ENCODE peak calls at places on chromosomes 13 and 19, in five cellular contexts. One of them, this sample, is unnamed. For H3K4me1, the result is how much of the 10 kb centered on the place peaks cover.

GRCh38 chr13:46775385-46776065 is 21.4 kb downstream of the ESD start:
- DNase-seq in IMR-90: no peak
- DNase-seq in pancreas: no peak
- DNase-seq in Peyer's patch: no peak
- DNase-seq in uterus: no peak
- DNase-seq in this sample: no peak

GRCh38 chr13:23159205-23159586 is 21.6 kb upstream of the SGCG start:
- DNase-seq in Peyer's patch: no peak
- DNase-seq in IMR-90: peak
- DNase-seq in uterus: no peak
- DNase-seq in pancreas: no peak
- DNase-seq in this sample: peak

GRCh38 chr19:45553464-45553863 is 31.1 kb downstream of the OPA3 start:
- DNase-seq in pancreas: peak
- DNase-seq in Peyer's patch: peak
- DNase-seq in uterus: no peak
- DNase-seq in IMR-90: no peak
- DNase-seq in this sample: no peak

GRCh38 chr19:50759886-50760285 is 10.4 kb upstream of the GPR32 start:
- DNase-seq in pancreas: no peak
- DNase-seq in Peyer's patch: no peak
- DNase-seq in IMR-90: peak
- DNase-seq in uterus: no peak
- DNase-seq in this sample: no peak

GRCh38 chr13:18921063-18921462 is 260.6 kb downstream of the TUBA3C start:
- DNase-seq in uterus: no peak
- DNase-seq in IMR-90: no peak
- DNase-seq in pancreas: no peak
- DNase-seq in Peyer's patch: no peak
- DNase-seq in this sample: no peak

GRCh38 chr13:54387607-54388006 is 1359.0 kb downstream of the OLFM4 start:
- DNase-seq in pancreas: no peak
- DNase-seq in Peyer's patch: no peak
- DNase-seq in uterus: no peak
- DNase-seq in IMR-90: no peak
- DNase-seq in this sample: no peak

GRCh38 chr13:112454648-112455334 is 78.6 kb downstream of the SPACA7 start:
- DNase-seq in pancreas: no peak
- DNase-seq in uterus: no peak
- DNase-seq in IMR-90: no peak
- DNase-seq in Peyer's patch: no peak
- DNase-seq in this sample: no peak

GRCh38 chr13:79966502-79966901 is 374.4 kb downstream of the SPRY2 start:
- DNase-seq in pancreas: no peak
- DNase-seq in uterus: no peak
- DNase-seq in Peyer's patch: no peak
- DNase-seq in IMR-90: no peak
- DNase-seq in this sample: no peak

GRCh38 chr19:7255631-7256030 is 38.6 kb downstream of the INSR start:
- DNase-seq in Peyer's patch: no peak
- DNase-seq in IMR-90: no peak
- DNase-seq in pancreas: no peak
- DNase-seq in uterus: no peak
- DNase-seq in this sample: no peak

GRCh38 chr13:105670179-105671015 is 865.1 kb downstream of the EFNB2 start:
- DNase-seq in pancreas: no peak
- DNase-seq in Peyer's patch: no peak
- DNase-seq in IMR-90: no peak
- DNase-seq in uterus: no peak
- DNase-seq in this sample: no peak

GRCh38 chr13:112962911-112963625 is 5.9 kb upstream of the MCF2L start:
- DNase-seq in Peyer's patch: no peak
- DNase-seq in uterus: no peak
- DNase-seq in IMR-90: no peak
- DNase-seq in pancreas: no peak
- DNase-seq in this sample: no peak

GRCh38 chr19:13014101-13014920 is 19.0 kb downstream of the NFIX start:
- DNase-seq in IMR-90: no peak
- DNase-seq in uterus: peak
- DNase-seq in pancreas: no peak
- DNase-seq in Peyer's patch: peak
- DNase-seq in this sample: no peak

GRCh38 chr13:62357887-62358645 is 942.4 kb upstream of the PCDH20 start:
- DNase-seq in Peyer's patch: no peak
- DNase-seq in IMR-90: peak
- DNase-seq in uterus: no peak
- DNase-seq in pancreas: peak
- DNase-seq in this sample: no peak

GRCh38 chr19:48218964-48219363 is 36.7 kb downstream of the CARD8 start:
- DNase-seq in pancreas: no peak
- DNase-seq in uterus: no peak
- DNase-seq in Peyer's patch: no peak
- DNase-seq in IMR-90: peak
- DNase-seq in this sample: no peak

GRCh38 chr19:3357731-3358391 is 8.5 kb upstream of the NFIC start:
- DNase-seq in IMR-90: no peak
- DNase-seq in pancreas: no peak
- DNase-seq in Peyer's patch: no peak
- DNase-seq in uterus: no peak
- DNase-seq in this sample: no peak

GRCh38 chr19:58330458-58330857 is 3.7 kb downstream of the ZSCAN22 start:
- DNase-seq in Peyer's patch: peak
- DNase-seq in IMR-90: peak
- DNase-seq in uterus: no peak
- DNase-seq in pancreas: no peak
- DNase-seq in this sample: no peak

GRCh38 chr19:28883241-28883693 is 329.7 kb downstream of the UQCRFS1 start:
- DNase-seq in IMR-90: peak
- DNase-seq in uterus: no peak
- DNase-seq in pancreas: no peak
- DNase-seq in Peyer's patch: no peak
- DNase-seq in this sample: peak

GRCh38 chr19:51107406-51108065 is 673 bp downstream of the CTU1 start:
- DNase-seq in Peyer's patch: peak
- DNase-seq in uterus: no peak
- DNase-seq in IMR-90: peak
- DNase-seq in pancreas: no peak
- DNase-seq in this sample: no peak

GRCh38 chr13:86870388-86870966 is 800.7 kb upstream of the SLITRK5 start:
- DNase-seq in Peyer's patch: no peak
- DNase-seq in uterus: no peak
- DNase-seq in pancreas: no peak
- DNase-seq in IMR-90: peak
- DNase-seq in this sample: no peak

GRCh38 chr13:63938851-63939250 is 2523.2 kb upstream of the PCDH20 start:
- DNase-seq in IMR-90: peak
- DNase-seq in pancreas: no peak
- DNase-seq in Peyer's patch: no peak
- DNase-seq in uterus: no peak
- DNase-seq in this sample: no peak

GRCh38 chr19:32047788-32048187 is 297.6 kb upstream of the ZNF507 start:
- DNase-seq in uterus: no peak
- DNase-seq in pancreas: no peak
- DNase-seq in IMR-90: no peak
- DNase-seq in Peyer's patch: no peak
- DNase-seq in this sample: no peak

GRCh38 chr19:41862445-41862986 is 2.5 kb downstream of the RPS19 start:
- DNase-seq in pancreas: no peak
- DNase-seq in Peyer's patch: no peak
- DNase-seq in IMR-90: no peak
- DNase-seq in uterus: no peak
- DNase-seq in this sample: no peak

GRCh38 chr19:28602675-28603298 is 610.2 kb downstream of the UQCRFS1 start:
- DNase-seq in pancreas: no peak
- DNase-seq in uterus: no peak
- DNase-seq in Peyer's patch: no peak
- DNase-seq in IMR-90: no peak
- DNase-seq in this sample: no peak

GRCh38 chr19:17049711-17050280 is 23.2 kb upstream of the CPAMD8 start:
- DNase-seq in Peyer's patch: no peak
- DNase-seq in IMR-90: peak
- DNase-seq in uterus: peak
- DNase-seq in pancreas: no peak
- DNase-seq in this sample: no peak

GRCh38 chr13:67228909-67229308 is 1.2 kb downstream of the PCDH9 start:
- DNase-seq in uterus: no peak
- DNase-seq in pancreas: no peak
- DNase-seq in Peyer's patch: no peak
- DNase-seq in IMR-90: peak
- DNase-seq in this sample: no peak

DNA sequence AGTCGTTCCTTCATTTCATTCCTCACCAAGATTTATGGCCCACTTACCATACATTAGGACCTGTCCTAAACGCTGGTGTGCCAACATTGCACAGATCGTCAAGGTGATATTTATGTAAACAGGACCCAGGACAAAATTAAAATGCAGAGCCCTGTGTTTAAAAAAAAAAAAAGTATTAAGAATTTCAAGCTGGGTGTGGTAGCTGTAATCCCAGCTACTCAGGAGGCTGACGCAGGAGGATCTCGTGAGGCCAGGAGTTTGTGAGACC is 6.5 kb upstream of the ZNF444 start:
- DNase-seq in uterus: no peak
- DNase-seq in IMR-90: no peak
- DNase-seq in pancreas: no peak
- DNase-seq in Peyer's patch: no peak
- DNase-seq in this sample: no peak
- H3K4me1 ChIP-seq in uterus: under half
- H3K4me1 ChIP-seq in IMR-90: under half
- H3K4me1 ChIP-seq in pancreas: under half
- H3K4me1 ChIP-seq in Peyer's patch: under half
- H3K4me1 ChIP-seq in this sample: under half

GRCh38 chr19:15251010-15251748 is 18.9 kb upstream of the EPHX3 start:
- DNase-seq in uterus: peak
- DNase-seq in IMR-90: peak
- DNase-seq in pancreas: no peak
- DNase-seq in Peyer's patch: no peak
- DNase-seq in this sample: no peak
- H3K27ac ChIP-seq in uterus: peak
- H3K27ac ChIP-seq in IMR-90: peak
- H3K27ac ChIP-seq in pancreas: peak
- H3K27ac ChIP-seq in Peyer's patch: peak
- H3K27ac ChIP-seq in this sample: peak

GRCh38 chr19:11356074-11356397 is 804 bp downstream of the PLPPR2 start:
- DNase-seq in pancreas: no peak
- DNase-seq in uterus: no peak
- DNase-seq in IMR-90: no peak
- DNase-seq in Peyer's patch: no peak
- DNase-seq in this sample: no peak
- H3K4me3 ChIP-seq in pancreas: peak
- H3K4me3 ChIP-seq in uterus: peak
- H3K4me3 ChIP-seq in IMR-90: peak
- H3K4me3 ChIP-seq in Peyer's patch: peak
- H3K4me3 ChIP-seq in this sample: peak

GRCh38 chr13:40161008-40161694 is 505.3 kb downstream of the FOXO1 start:
- DNase-seq in IMR-90: no peak
- DNase-seq in Peyer's patch: no peak
- DNase-seq in uterus: no peak
- DNase-seq in pancreas: no peak
- DNase-seq in this sample: no peak
- H3K4me1 ChIP-seq in IMR-90: under half
- H3K4me1 ChIP-seq in Peyer's patch: under half
- H3K4me1 ChIP-seq in uterus: under half
- H3K4me1 ChIP-seq in pancreas: under half
- H3K4me1 ChIP-seq in this sample: under half

GRCh38 chr19:10402441-10403038 is 802 bp downstream of the CDC37 start:
- DNase-seq in IMR-90: no peak
- DNase-seq in Peyer's patch: no peak
- DNase-seq in uterus: no peak
- DNase-seq in pancreas: no peak
- DNase-seq in this sample: peak

GRCh38 chr19:10395853-10396355 is 7.4 kb downstream of the CDC37 start:
- DNase-seq in IMR-90: no peak
- DNase-seq in pancreas: no peak
- DNase-seq in uterus: no peak
- DNase-seq in Peyer's patch: no peak
- DNase-seq in this sample: no peak

GRCh38 chr19:10398819-10399218 is 4.5 kb downstream of the CDC37 start:
- DNase-seq in uterus: no peak
- DNase-seq in IMR-90: no peak
- DNase-seq in Peyer's patch: no peak
- DNase-seq in pancreas: no peak
- DNase-seq in this sample: no peak

GRCh38 chr19:10403137-10404021 is at the start of gene CDC37:
- DNase-seq in Peyer's patch: peak
- DNase-seq in pancreas: peak
- DNase-seq in IMR-90: peak
- DNase-seq in uterus: peak
- DNase-seq in this sample: peak

DNA sequence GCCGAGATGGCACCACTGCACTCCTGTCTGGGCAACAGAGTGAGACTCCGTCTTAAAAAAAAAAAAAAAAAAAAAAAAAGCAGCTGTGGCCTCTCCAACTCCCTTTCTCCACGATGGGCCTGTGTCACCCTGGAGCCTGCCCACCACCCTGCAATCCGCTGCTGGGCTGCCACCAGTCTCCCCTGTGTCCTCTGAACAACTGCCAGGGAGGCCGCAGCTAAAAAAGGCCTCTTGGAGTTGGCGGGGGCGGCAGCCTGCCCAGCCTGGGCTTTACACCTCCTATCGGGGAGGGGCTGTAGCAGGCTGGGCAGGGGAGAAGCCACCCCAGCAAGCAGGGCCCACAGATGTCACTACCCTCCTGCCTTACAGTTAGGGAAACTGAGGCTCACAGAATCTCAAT is 3.5 kb downstream of the CDC37 start:
- DNase-seq in Peyer's patch: no peak
- DNase-seq in IMR-90: no peak
- DNase-seq in pancreas: no peak
- DNase-seq in uterus: no peak
- DNase-seq in this sample: peak
- H3K27ac ChIP-seq in Peyer's patch: no peak
- H3K27ac ChIP-seq in IMR-90: no peak
- H3K27ac ChIP-seq in pancreas: no peak
- H3K27ac ChIP-seq in uterus: no peak
- H3K27ac ChIP-seq in this sample: peak

GRCh38 chr13:48221301-48222190 is 11.5 kb upstream of the ITM2B start:
- DNase-seq in pancreas: no peak
- DNase-seq in Peyer's patch: no peak
- DNase-seq in uterus: no peak
- DNase-seq in IMR-90: no peak
- DNase-seq in this sample: no peak
- H3K4me3 ChIP-seq in pancreas: no peak
- H3K4me3 ChIP-seq in Peyer's patch: no peak
- H3K4me3 ChIP-seq in uterus: peak
- H3K4me3 ChIP-seq in IMR-90: no peak
- H3K4me3 ChIP-seq in this sample: peak

DNA sequence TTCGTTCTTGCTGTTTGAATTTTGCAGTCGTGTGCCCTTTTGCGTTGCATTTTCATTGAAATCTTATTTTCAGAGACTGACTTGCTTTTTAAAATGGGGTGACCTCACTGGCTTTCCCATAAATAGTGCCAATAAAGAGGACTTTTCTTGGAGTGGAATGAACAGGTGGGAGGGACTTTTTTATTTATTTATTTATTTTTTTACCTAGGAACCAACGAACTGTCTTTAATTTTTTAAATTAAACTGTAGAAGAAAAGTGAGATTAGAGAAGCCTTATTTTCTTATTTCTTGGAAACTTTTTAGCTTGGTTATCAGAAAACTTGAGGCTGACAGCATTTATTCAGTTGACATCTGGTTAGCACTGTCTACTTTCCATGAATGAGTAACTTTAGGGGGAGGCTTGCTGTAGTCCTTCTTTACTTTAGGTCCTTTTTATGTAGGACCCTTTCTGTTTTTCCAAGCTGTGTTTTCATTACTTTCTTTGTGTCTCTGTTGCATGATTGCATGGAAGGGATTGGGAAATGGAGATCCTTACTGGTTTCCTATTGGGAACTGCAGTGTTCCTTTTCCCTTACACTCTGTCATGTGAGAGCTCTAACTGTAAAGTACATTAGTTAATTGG is 1.7 kb downstream of the SLAIN1 start:
- DNase-seq in pancreas: no peak
- DNase-seq in IMR-90: no peak
- DNase-seq in uterus: no peak
- DNase-seq in Peyer's patch: no peak
- DNase-seq in this sample: no peak
- H3K4me1 ChIP-seq in pancreas: under half
- H3K4me1 ChIP-seq in IMR-90: under half
- H3K4me1 ChIP-seq in uterus: under half
- H3K4me1 ChIP-seq in Peyer's patch: under half
- H3K4me1 ChIP-seq in this sample: under half